ENCODE peak calls at places on chromosomes 5 and 9, in eight cellular contexts. C is A549; N is Peyer's patch; J is CD4-positive, alpha-beta T cell; F is ovary; A is spleen; M is IMR-90; D is coronary artery. O is an unnamed sample.

GRCh38 chr5:37847978-37848425 is 8.2 kb upstream of the GDNF start:
- DNase-seq in C (no peak), N (no peak), J (no peak), F (no peak), A (no peak), M (peak), D (no peak), O (peak)

GRCh38 chr5:39173069-39173468 is 46.3 kb downstream of the FYB1 start:
- DNase-seq in C (no peak), N (no peak), J (no peak), F (no peak), A (no peak), M (no peak), D (no peak), O (no peak)

GRCh38 chr5:180470361-180470760 is 23.8 kb upstream of the CNOT6 start:
- DNase-seq in C (no peak), N (no peak), J (no peak), F (no peak), A (peak), M (no peak), D (no peak), O (no peak)

GRCh38 chr9:98370976-98371315 is 115.5 kb upstream of the TBC1D2 start:
- DNase-seq in C (no peak), N (no peak), J (no peak), F (no peak), A (no peak), M (no peak), D (no peak), O (no peak)

GRCh38 chr9:10000669-10001068 is 612.1 kb downstream of the PTPRD start:
- DNase-seq in C (no peak), N (no peak), J (no peak), F (no peak), A (no peak), M (no peak), D (no peak), O (no peak)

GRCh38 chr5:86917117-86917579 is 299.4 kb downstream of the COX7C start:
- DNase-seq in C (no peak), N (no peak), J (no peak), F (no peak), A (no peak), M (peak), D (no peak), O (no peak)

GRCh38 chr9:94150890-94151660 is 66.8 kb downstream of the PTPDC1 start:
- DNase-seq in C (no peak), N (no peak), J (no peak), F (no peak), A (no peak), M (no peak), D (no peak), O (no peak)

GRCh38 chr9:136009516-136009915 is 48.3 kb upstream of the UBAC1 start:
- DNase-seq in C (no peak), N (no peak), J (no peak), F (no peak), A (peak), M (no peak), D (no peak), O (no peak)

GRCh38 chr5:141877478-141878185 is 578 bp downstream of the PCDH1 start:
- DNase-seq in C (no peak), N (peak), J (peak), F (no peak), A (peak), M (no peak), D (peak), O (no peak)

GRCh38 chr5:6347673-6348072 is 30.7 kb downstream of the MED10 start:
- DNase-seq in C (no peak), N (no peak), J (no peak), F (no peak), A (no peak), M (no peak), D (no peak), O (no peak)

GRCh38 chr9:76458903-76459690 is at the start of gene GCNT1:
- DNase-seq in C (peak), N (peak), J (peak), F (peak), A (peak), M (peak), D (peak), O (peak)

GRCh38 chr5:24325306-24325832 is 319.4 kb downstream of the CDH10 start:
- DNase-seq in C (no peak), N (no peak), J (no peak), F (no peak), A (no peak), M (no peak), D (no peak), O (no peak)

GRCh38 chr5:37619353-37619752 is 220.5 kb downstream of the GDNF start:
- DNase-seq in C (no peak), N (no peak), J (no peak), F (no peak), A (no peak), M (peak), D (no peak), O (no peak)

GRCh38 chr9:35481347-35481975 is 8.4 kb upstream of the RUSC2 start:
- DNase-seq in C (peak), N (no peak), J (no peak), F (no peak), A (no peak), M (peak), D (no peak), O (no peak)

GRCh38 chr5:55868846-55869245 is 17.7 kb downstream of the IL31RA start:
- DNase-seq in C (peak), N (no peak), J (no peak), F (no peak), A (no peak), M (peak), D (no peak), O (peak)

GRCh38 chr5:108642170-108642906 is 105.4 kb upstream of the FER start:
- DNase-seq in C (peak), N (no peak), J (peak), F (no peak), A (no peak), M (peak), D (no peak), O (no peak)

GRCh38 chr5:180668835-180669596 is 19.6 kb upstream of the FLT4 start:
- DNase-seq in C (no peak), N (no peak), J (no peak), F (no peak), A (no peak), M (no peak), D (no peak), O (no peak)

GRCh38 chr9:98707158-98708102 is 1.3 kb downstream of the GABBR2 start:
- DNase-seq in C (peak), N (no peak), J (no peak), F (no peak), A (no peak), M (peak), D (no peak), O (no peak)

GRCh38 chr9:16449331-16449730 is 421.1 kb downstream of the BNC2 start:
- DNase-seq in C (no peak), N (no peak), J (no peak), F (no peak), A (no peak), M (no peak), D (no peak), O (no peak)

GRCh38 chr5:42641321-42642005 is 115.2 kb upstream of the CCDC152 start:
- DNase-seq in C (no peak), N (no peak), J (no peak), F (no peak), A (no peak), M (no peak), D (no peak), O (peak)

GRCh38 chr5:110852053-110852452 is 113.2 kb downstream of the SLC25A46 start:
- DNase-seq in C (no peak), N (no peak), J (no peak), F (no peak), A (no peak), M (no peak), D (no peak), O (no peak)

GRCh38 chr5:90191352-90192045 is 218.1 kb downstream of the CETN3 start:
- DNase-seq in C (no peak), N (no peak), J (no peak), F (no peak), A (no peak), M (no peak), D (no peak), O (no peak)

GRCh38 chr5:82147860-82148573 is 130.1 kb downstream of the RPS23 start:
- DNase-seq in C (no peak), N (no peak), J (no peak), F (no peak), A (no peak), M (peak), D (no peak), O (no peak)

GRCh38 chr9:137007060-137007815 is 10.9 kb upstream of the CLIC3 start:
- DNase-seq in C (no peak), N (no peak), J (no peak), F (peak), A (no peak), M (peak), D (no peak), O (no peak)

GRCh38 chr5:132808866-132809265 is 4.2 kb upstream of the SOWAHA start:
- DNase-seq in C (no peak), N (no peak), J (no peak), F (no peak), A (no peak), M (no peak), D (no peak), O (no peak)

GRCh38 chr5:100708625-100709171 is 173.5 kb downstream of the FAM174A start:
- DNase-seq in C (no peak), N (no peak), J (no peak), F (no peak), A (no peak), M (no peak), D (no peak), O (no peak)

GRCh38 chr5:52864884-52865283 is 77.2 kb downstream of the ITGA1 start:
- DNase-seq in C (no peak), N (no peak), J (no peak), F (no peak), A (no peak), M (peak), D (no peak), O (no peak)

GRCh38 chr5:76472338-76473336 is 69.6 kb downstream of the IQGAP2 start:
- DNase-seq in C (peak), N (no peak), J (no peak), F (no peak), A (no peak), M (no peak), D (no peak), O (no peak)

GRCh38 chr5:160802567-160802966 is 49.4 kb downstream of the ATP10B start:
- DNase-seq in C (no peak), N (no peak), J (no peak), F (no peak), A (no peak), M (no peak), D (no peak), O (no peak)

GRCh38 chr5:132962429-132962928 is 955 bp downstream of the AFF4 start:
- DNase-seq in C (peak), N (no peak), J (no peak), F (peak), A (no peak), M (peak), D (no peak), O (no peak)

GRCh38 chr9:131097259-131097947 is 1.1 kb downstream of the AIF1L start:
- DNase-seq in C (no peak), N (no peak), J (no peak), F (no peak), A (no peak), M (no peak), D (no peak), O (no peak)

GRCh38 chr9:131099088-131099611 is 2.8 kb downstream of the AIF1L start:
- DNase-seq in C (no peak), N (no peak), J (no peak), F (no peak), A (no peak), M (no peak), D (no peak), O (no peak)

GRCh38 chr9:131097948-131098278 is 1.6 kb downstream of the AIF1L start:
- DNase-seq in C (no peak), N (no peak), J (no peak), F (no peak), A (no peak), M (no peak), D (no peak), O (no peak)

GRCh38 chr9:131096490-131097258 is at the start of gene AIF1L:
- DNase-seq in C (peak), N (no peak), J (no peak), F (no peak), A (no peak), M (no peak), D (no peak), O (no peak)

GRCh38 chr9:131098391-131099087 is 2.2 kb downstream of the AIF1L start:
- DNase-seq in C (no peak), N (no peak), J (no peak), F (no peak), A (no peak), M (no peak), D (no peak), O (no peak)
- H3K27ac ChIP-seq in C (no peak), N (no peak), J (no peak), F (no peak), A (peak), M (no peak), D (peak), O (no peak)

GRCh38 chr5:59157001-59157527 is 574.2 kb downstream of the RAB3C start:
- DNase-seq in C (no peak), N (no peak), J (no peak), F (no peak), A (no peak), M (no peak), D (no peak), O (no peak)
- H3K27ac ChIP-seq in C (peak), N (no peak), J (no peak), F (no peak), A (no peak), M (no peak), D (no peak), O (no peak)

GRCh38 chr5:1112596-1113331 is 901 bp upstream of the SLC12A7 start:
- DNase-seq in C (no peak), N (no peak), J (no peak), F (no peak), A (no peak), M (no peak), D (no peak), O (peak)

GRCh38 chr5:1113805-1114586 is 2.1 kb upstream of the SLC12A7 start:
- DNase-seq in C (no peak), N (no peak), J (no peak), F (no peak), A (no peak), M (no peak), D (no peak), O (no peak)

GRCh38 chr5:1115123-1115815 is 3.4 kb upstream of the SLC12A7 start:
- DNase-seq in C (no peak), N (no peak), J (no peak), F (no peak), A (no peak), M (no peak), D (no peak), O (no peak)

GRCh38 chr5:1111727-1112289 is at the start of gene SLC12A7:
- DNase-seq in C (peak), N (peak), J (peak), F (peak), A (peak), M (no peak), D (no peak), O (no peak)

DNA sequence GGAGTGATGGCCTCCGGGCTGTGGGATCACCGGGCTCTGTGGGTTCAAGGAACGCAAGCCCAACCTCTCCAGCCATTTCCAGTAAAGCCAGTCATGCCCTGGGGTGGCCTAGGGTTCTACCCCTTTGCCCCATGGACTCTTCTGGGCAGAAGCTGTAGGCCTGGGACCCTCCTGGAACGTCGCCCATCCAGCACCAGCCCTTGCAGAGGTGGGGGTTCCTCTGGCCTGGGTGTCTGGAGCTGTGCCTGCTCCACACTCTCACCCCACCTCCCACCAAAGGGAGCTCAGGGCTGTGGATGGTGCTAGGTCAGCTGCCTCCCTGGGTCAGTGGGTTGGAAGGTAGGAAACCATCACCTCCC is 1.4 kb upstream of the SLC12A7 start:
- DNase-seq in C (no peak), N (no peak), J (no peak), F (no peak), A (no peak), M (no peak), D (no peak), O (no peak)
- H3K27ac ChIP-seq in C (peak), N (no peak), J (no peak), F (no peak), A (no peak), M (no peak), D (no peak), O (no peak)

GRCh38 chr5:79702606-79703380 is 13.2 kb downstream of the CMYA5 start:
- DNase-seq in C (peak), N (no peak), J (peak), F (no peak), A (no peak), M (no peak), D (no peak), O (no peak)
- H3K27ac ChIP-seq in C (no peak), N (no peak), J (no peak), F (no peak), A (no peak), M (no peak), D (no peak), O (no peak)

O was measured in epithelial cell of prostate.